ENCODE peak calls at places on chromosomes 11 and 22, in five cellular contexts. J, W, R, A and O are unnamed samples.

GRCh38 chr11:86228967-86229330 is 15.6 kb upstream of the EED start:
- DNase-seq in W (no peak), J (no peak), R (no peak), A (peak), O (no peak)

GRCh38 chr22:49419661-49420060 is 408.0 kb downstream of the BRD1 start:
- DNase-seq in W (no peak), A (no peak), R (no peak), J (no peak), O (no peak)

GRCh38 chr11:115244758-115245157 is 259.5 kb downstream of the CADM1 start:
- DNase-seq in R (peak), A (no peak), W (no peak), J (no peak), O (no peak)

GRCh38 chr11:122367809-122368231 is 251.8 kb upstream of the BLID start:
- DNase-seq in A (no peak), W (no peak), J (peak), R (peak), O (no peak)

GRCh38 chr22:20159088-20159487 is 8.2 kb upstream of the CCDC188 start:
- DNase-seq in J (no peak), W (peak), A (no peak), R (no peak), O (no peak)

GRCh38 chr11:11297578-11297977 is 55.5 kb downstream of the CSNK2A3 start:
- DNase-seq in W (no peak), A (peak), J (no peak), R (peak), O (no peak)

GRCh38 chr22:47233316-47234243 is 471.1 kb downstream of the TBC1D22A start:
- DNase-seq in W (no peak), R (no peak), A (no peak), J (no peak), O (no peak)

GRCh38 chr11:124329787-124330478 is 9.9 kb upstream of the OR8D2 start:
- DNase-seq in W (no peak), A (no peak), J (peak), R (peak), O (no peak)

GRCh38 chr11:120522736-120523135 is 11.2 kb downstream of the GRIK4 start:
- DNase-seq in R (no peak), A (no peak), W (no peak), J (no peak), O (no peak)

GRCh38 chr22:27732841-27733240 is 68.7 kb downstream of the MN1 start:
- DNase-seq in W (no peak), A (no peak), J (no peak), R (no peak), O (no peak)

GRCh38 chr11:1729692-1730011 is 20.7 kb downstream of the IFITM10 start:
- DNase-seq in J (peak), R (no peak), W (no peak), A (no peak), O (no peak)

GRCh38 chr11:130315354-130315970 is 745 bp upstream of the ZBTB44 start:
- DNase-seq in W (peak), J (no peak), R (no peak), A (peak), O (no peak)

GRCh38 chr22:19942886-19943664 is 1.5 kb upstream of the TXNRD2 start:
- DNase-seq in W (no peak), R (peak), J (peak), A (no peak), O (no peak)

GRCh38 chr22:37291559-37292298 is 9.4 kb downstream of the CYTH4 start:
- DNase-seq in W (no peak), J (no peak), A (no peak), R (no peak), O (no peak)

GRCh38 chr11:134858783-134859480 is 446.9 kb upstream of the B3GAT1 start:
- DNase-seq in W (no peak), J (no peak), A (no peak), R (no peak), O (no peak)

GRCh38 chr11:82792822-82793569 is 59.3 kb upstream of the FAM181B start:
- DNase-seq in J (no peak), W (no peak), A (no peak), R (no peak), O (no peak)

GRCh38 chr22:20996598-20997535 is 5.1 kb downstream of the THAP7 start:
- DNase-seq in W (no peak), A (no peak), J (no peak), R (no peak), O (no peak)

GRCh38 chr11:94806436-94806835 is 38.3 kb downstream of the AMOTL1 start:
- DNase-seq in A (no peak), W (no peak), R (no peak), J (peak), O (no peak)

GRCh38 chr11:122046438-122046837 is 69.6 kb downstream of the BLID start:
- DNase-seq in A (no peak), R (no peak), W (no peak), J (no peak), O (no peak)

GRCh38 chr11:1752907-1753425 is 2.6 kb upstream of the IFITM10 start:
- DNase-seq in W (no peak), A (no peak), R (no peak), J (no peak), O (no peak)

GRCh38 chr11:48081151-48082010 is 101.0 kb downstream of the PTPRJ start:
- DNase-seq in W (no peak), A (peak), R (peak), J (peak), O (no peak)

GRCh38 chr11:11043676-11044075 is 185.8 kb upstream of the ZBED5 start:
- DNase-seq in A (no peak), R (no peak), W (no peak), J (no peak), O (no peak)

GRCh38 chr22:39244496-39245129 is at the start of gene PDGFB:
- DNase-seq in J (no peak), W (no peak), A (no peak), R (no peak), O (no peak)

GRCh38 chr22:49503321-49503720 is 324.4 kb downstream of the BRD1 start:
- DNase-seq in W (no peak), J (no peak), R (no peak), A (no peak), O (no peak)

GRCh38 chr22:46763051-46763705 is 728 bp downstream of the TBC1D22A start:
- DNase-seq in J (no peak), A (peak), W (no peak), R (peak), O (no peak)

GRCh38 chr11:11044137-11044855 is 186.4 kb upstream of the ZBED5 start:
- DNase-seq in A (no peak), W (no peak), J (no peak), R (no peak), O (no peak)

GRCh38 chr11:68354181-68354872 is 41.9 kb downstream of the LRP5 start:
- DNase-seq in R (peak), J (peak), W (no peak), A (no peak), O (no peak)

GRCh38 chr11:1943576-1943975 is 3.6 kb upstream of the MRPL23 start:
- DNase-seq in W (peak), J (no peak), A (peak), R (no peak), O (no peak)

GRCh38 chr22:42269407-42270177 is 861 bp downstream of the TCF20 start:
- DNase-seq in R (no peak), A (peak), J (no peak), W (peak), O (no peak)

GRCh38 chr11:8067929-8068575 is 13.0 kb upstream of the TUB start:
- DNase-seq in W (no peak), R (no peak), J (no peak), A (no peak), O (no peak)

GRCh38 chr11:113528982-113529381 is 53.8 kb upstream of the DRD2 start:
- DNase-seq in J (peak), R (no peak), W (no peak), A (no peak), O (no peak)

GRCh38 chr11:1050581-1051355 is 14.2 kb upstream of the MUC6 start:
- DNase-seq in R (peak), J (peak), A (peak), W (peak), O (peak)

GRCh38 chr11:12706531-12707499 is 32.6 kb downstream of the TEAD1 start:
- DNase-seq in J (no peak), W (no peak), A (no peak), R (no peak), O (no peak)

GRCh38 chr11:112784323-112785073 is 176.7 kb upstream of the NCAM1 start:
- DNase-seq in R (no peak), J (peak), A (no peak), W (no peak), O (no peak)

GRCh38 chr11:115912484-115912945 is 408.3 kb upstream of the CADM1 start:
- DNase-seq in W (no peak), J (no peak), R (peak), A (no peak), O (no peak)

GRCh38 chr22:25281675-25282345 is 62.4 kb downstream of the CRYBB2 start:
- DNase-seq in J (no peak), W (no peak), A (no peak), R (no peak), O (no peak)

GRCh38 chr11:4994551-4994950 is at the start of gene OR51L1:
- DNase-seq in R (no peak), J (no peak), A (no peak), W (no peak), O (no peak)

GRCh38 chr11:4991066-4991465 is 3.6 kb upstream of the OR51L1 start:
- DNase-seq in R (peak), W (no peak), J (peak), A (no peak), O (no peak)
- TF ChIP-seq CTCF in R (peak), W (no peak), J (peak), A (no peak), O (peak)

DNA sequence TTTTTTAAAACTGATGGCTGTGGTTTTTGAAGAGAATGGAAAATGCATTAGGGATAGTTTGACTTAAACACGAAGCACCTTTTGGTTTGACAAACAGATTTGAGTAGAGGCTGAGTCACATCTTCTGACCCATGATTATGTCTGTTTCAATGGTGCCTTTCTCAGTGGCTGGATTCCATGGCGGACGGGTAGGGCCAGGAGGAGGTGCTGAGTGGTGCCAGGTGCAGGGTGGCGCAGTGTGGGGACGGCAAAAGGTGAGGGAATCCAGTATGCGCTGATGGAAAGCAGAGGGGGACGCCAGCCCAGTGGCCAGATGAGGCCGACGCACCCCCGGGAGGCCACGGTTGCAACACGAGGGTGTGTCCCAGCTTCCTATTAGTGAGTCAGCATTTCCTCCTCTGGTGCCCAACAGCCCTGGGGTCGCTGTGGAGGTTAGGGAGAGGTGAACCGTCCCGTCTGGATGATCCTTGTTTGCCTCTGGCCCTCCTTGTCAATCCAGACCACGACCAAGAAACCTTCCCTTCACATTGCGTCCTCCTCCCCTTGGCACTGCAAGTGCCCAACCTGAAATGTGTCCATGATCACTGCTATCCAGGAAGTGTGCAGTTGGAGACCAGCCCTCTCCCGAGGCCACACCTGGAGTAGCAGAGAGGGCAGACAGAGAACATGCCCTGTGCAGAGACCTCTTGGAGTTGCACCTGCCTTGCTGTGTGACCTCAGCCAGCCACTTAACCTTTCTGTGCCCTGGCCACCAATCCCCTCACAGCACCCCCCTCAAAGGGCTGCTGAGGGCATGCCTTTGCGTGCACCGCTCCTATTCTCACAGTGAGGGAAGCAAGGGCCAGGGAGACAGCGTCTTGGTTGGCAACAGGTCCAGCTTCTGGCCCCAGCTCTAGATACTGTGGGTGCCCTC is 32.5 kb upstream of the ATXN10 start:
- DNase-seq in A (no peak), R (no peak), W (no peak), J (peak), O (no peak)
- TF ChIP-seq CTCF in A (no peak), R (no peak), W (no peak), J (peak), O (no peak)

DNA sequence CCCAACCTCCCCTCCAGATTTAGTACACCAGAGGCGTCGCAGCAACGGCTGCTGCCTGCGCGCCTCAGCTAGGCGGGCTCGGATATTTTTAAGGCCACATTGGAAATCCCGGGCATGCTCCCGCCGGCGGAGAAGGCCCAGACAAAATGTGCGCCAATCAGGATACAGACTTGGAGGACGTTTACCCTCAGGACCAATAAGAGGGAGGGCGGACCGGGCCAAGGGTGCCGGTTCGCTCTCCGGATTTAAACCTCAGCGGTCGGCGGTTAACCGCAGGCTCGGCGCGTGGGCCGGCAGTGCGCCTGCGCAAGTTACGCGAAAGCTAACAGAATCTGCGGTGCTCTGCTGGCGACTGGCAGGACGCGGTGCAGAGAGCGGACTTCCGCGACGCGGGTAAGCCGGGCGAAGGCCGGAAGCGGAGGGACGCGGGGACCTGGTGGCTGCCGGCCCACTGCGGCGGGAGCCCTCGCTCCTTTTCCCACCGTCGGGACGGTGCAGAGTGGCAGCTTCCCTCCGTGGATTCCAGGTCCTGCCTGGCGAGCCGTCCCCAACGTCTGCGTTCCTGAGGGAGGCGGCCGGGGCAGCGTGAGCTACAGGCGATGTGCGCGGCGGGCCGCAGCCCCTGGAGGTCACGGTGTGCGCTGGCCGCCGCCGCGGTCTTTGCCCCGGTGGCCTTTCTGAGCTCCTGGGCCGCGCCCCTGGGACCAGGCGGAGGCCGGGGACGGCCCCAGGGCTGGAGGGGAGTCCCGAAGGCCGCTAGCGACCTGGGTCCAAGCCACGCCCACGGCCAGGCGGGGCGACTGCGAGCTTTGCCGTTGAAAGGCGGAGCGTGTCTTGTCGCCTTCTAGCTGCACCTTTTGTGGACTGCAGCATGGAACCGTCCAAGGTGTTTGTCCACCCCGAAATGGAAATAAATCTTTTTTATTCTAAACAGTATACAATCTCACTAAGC is at the start of gene HYLS1:
- DNase-seq in J (peak), W (peak), R (peak), A (peak), O (peak)
- TF ChIP-seq CTCF in J (peak), W (no peak), R (peak), A (no peak), O (no peak)

DNA sequence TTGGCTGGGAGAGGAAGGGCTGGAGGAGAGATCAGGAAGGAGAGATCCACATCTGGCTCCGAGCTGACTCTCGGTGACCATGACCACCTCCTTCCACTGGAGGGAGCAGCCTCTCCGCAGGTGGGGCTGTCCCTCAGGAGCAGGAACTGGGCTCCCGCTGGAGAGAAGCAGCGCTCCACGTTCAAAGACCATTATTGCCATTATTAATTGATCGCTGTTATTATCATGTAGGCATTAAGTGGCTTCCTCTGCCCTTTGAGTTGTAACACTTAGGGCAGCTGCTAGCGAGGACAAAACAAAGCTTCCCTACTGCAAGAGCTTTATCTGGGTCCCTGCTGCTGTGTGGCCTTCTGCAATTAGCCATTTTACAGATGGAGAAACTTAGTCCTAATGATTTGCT is 251.9 kb downstream of the ST3GAL4 start:
- DNase-seq in R (peak), A (peak), J (peak), W (peak), O (no peak)
- TF ChIP-seq CTCF in R (peak), A (peak), J (peak), W (peak), O (peak)

DNA sequence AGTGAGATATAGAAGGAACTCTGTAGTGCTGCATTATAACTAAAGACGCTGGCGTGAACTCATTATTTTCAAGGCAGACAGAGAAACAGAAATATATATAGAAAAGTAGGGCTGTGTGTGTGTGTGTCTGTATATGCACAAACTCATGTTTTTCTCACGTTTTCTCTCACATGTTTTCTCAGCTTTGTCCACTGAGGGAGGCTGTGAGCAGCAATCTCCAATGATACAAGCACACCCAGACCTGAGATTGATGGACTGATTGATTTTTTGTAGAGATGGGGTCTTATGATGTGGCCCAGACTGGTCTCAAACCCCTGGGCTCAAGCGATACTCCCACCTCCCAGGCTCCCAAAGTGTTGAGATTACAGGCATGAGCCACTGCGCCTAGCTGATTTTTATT is 122.5 kb downstream of the SERGEF start:
- DNase-seq in A (no peak), R (no peak), J (no peak), W (no peak), O (no peak)
- TF ChIP-seq CTCF in A (no peak), R (no peak), J (peak), W (no peak), O (peak)

DNA sequence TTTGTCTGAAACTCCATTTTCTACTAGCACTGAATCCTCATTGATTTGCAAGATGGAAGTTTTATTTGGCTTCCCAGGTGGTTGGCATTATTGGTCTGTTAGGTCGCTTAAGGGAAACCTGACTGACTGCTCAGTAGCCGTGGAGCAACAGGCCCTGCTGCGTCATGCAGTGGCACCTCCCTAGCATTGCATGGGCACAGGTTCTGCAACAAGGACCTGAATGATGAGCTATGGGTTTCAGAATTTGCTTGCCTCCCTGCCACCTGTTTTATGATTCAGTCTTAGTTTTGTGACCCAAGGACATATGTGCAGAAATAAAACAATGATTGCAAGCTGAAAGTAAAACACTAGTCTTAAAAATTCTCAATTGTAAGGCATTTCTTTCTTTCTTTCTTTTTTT is 128.5 kb downstream of the SLC1A2 start:
- DNase-seq in A (no peak), R (no peak), W (no peak), J (no peak), O (no peak)
- TF ChIP-seq CTCF in A (no peak), R (no peak), W (no peak), J (no peak), O (no peak)

GRCh38 chr11:26134053-26134452 is 197.9 kb upstream of the ANO3 start:
- DNase-seq in A (no peak), J (no peak), R (no peak), W (no peak), O (no peak)
- TF ChIP-seq CTCF in A (no peak), J (no peak), R (no peak), W (no peak), O (no peak)

GRCh38 chr22:30947163-30947820 is 21.3 kb downstream of the MORC2 start:
- DNase-seq in J (peak), R (no peak), A (no peak), W (no peak), O (no peak)

GRCh38 chr22:30946354-30946753 is 22.2 kb downstream of the MORC2 start:
- DNase-seq in A (no peak), R (no peak), J (no peak), W (no peak), O (no peak)

GRCh38 chr22:30947821-30948454 is 20.6 kb downstream of the MORC2 start:
- DNase-seq in J (peak), R (peak), A (no peak), W (no peak), O (no peak)

GRCh38 chr22:30949934-30950660 is 18.5 kb downstream of the MORC2 start:
- DNase-seq in R (no peak), A (no peak), J (no peak), W (no peak), O (no peak)

DNA sequence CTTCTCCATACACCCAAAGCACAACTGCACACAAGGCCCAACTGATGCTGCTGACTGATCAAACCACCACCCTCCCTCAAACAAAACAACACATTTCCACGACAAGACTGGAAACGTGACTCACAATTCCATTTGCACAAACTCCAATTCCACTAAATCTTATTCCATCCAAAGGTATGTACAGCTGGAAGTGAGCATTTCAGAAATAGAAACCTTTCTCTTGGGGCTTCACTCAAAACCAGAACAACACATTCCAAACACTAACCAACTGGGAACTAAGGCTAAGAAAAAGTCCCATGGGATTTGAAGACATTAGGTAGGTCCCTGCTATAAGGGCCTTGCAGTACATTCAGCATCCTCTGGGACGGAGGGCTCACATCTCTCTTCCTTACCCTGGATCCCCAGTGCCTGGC is 19.6 kb downstream of the MORC2 start:
- DNase-seq in A (no peak), J (peak), W (no peak), R (peak), O (no peak)
- TF ChIP-seq CTCF in A (no peak), J (peak), W (no peak), R (no peak), O (no peak)